ENCODE peak calls at places on chromosomes 3 and 15, in five cellular contexts. One of them, this sample, is unnamed.
A peak's percentile ranks its signal among the peaks of the same experiment; 100 is the strongest.

GRCh38 chr15:98667521-98668179 is 19.3 kb downstream of the IGF1R start:
- DNase-seq in heart right ventricle: no peak
- DNase-seq in tibial nerve: no peak
- DNase-seq in CD8-positive, alpha-beta memory T cell: no peak
- DNase-seq in Peyer's patch: no peak
- DNase-seq in this sample: no peak

GRCh38 chr15:69593981-69594966 is 141.7 kb downstream of the RPLP1 start:
- DNase-seq in tibial nerve: peak; percentile 56
- DNase-seq in CD8-positive, alpha-beta memory T cell: no peak
- DNase-seq in Peyer's patch: no peak
- DNase-seq in heart right ventricle: peak; percentile 43
- DNase-seq in this sample: peak; percentile 89

GRCh38 chr15:40446144-40446543 is 5.4 kb downstream of the BAHD1 start:
- DNase-seq in heart right ventricle: no peak
- DNase-seq in Peyer's patch: no peak
- DNase-seq in CD8-positive, alpha-beta memory T cell: no peak
- DNase-seq in tibial nerve: no peak
- DNase-seq in this sample: no peak

GRCh38 chr3:150449169-150449721 is 41.1 kb downstream of the TSC22D2 start:
- DNase-seq in Peyer's patch: no peak
- DNase-seq in heart right ventricle: no peak
- DNase-seq in CD8-positive, alpha-beta memory T cell: no peak
- DNase-seq in tibial nerve: no peak
- DNase-seq in this sample: no peak

GRCh38 chr3:194572944-194573491 is 60.2 kb downstream of the TMEM44 start:
- DNase-seq in tibial nerve: no peak
- DNase-seq in heart right ventricle: no peak
- DNase-seq in CD8-positive, alpha-beta memory T cell: no peak
- DNase-seq in Peyer's patch: no peak
- DNase-seq in this sample: no peak

GRCh38 chr3:39809181-39809994 is at the start of gene MYRIP:
- DNase-seq in Peyer's patch: no peak
- DNase-seq in CD8-positive, alpha-beta memory T cell: no peak
- DNase-seq in tibial nerve: no peak
- DNase-seq in heart right ventricle: peak; percentile 60
- DNase-seq in this sample: peak; percentile 81

GRCh38 chr15:31275331-31276262 is 51.0 kb upstream of the KLF13 start:
- DNase-seq in tibial nerve: no peak
- DNase-seq in heart right ventricle: no peak
- DNase-seq in CD8-positive, alpha-beta memory T cell: peak; percentile 32
- DNase-seq in Peyer's patch: peak; percentile 13
- DNase-seq in this sample: peak; percentile 33

GRCh38 chr3:39435006-39435748 is 28.7 kb downstream of the RPSA start:
- DNase-seq in tibial nerve: no peak
- DNase-seq in CD8-positive, alpha-beta memory T cell: no peak
- DNase-seq in Peyer's patch: no peak
- DNase-seq in heart right ventricle: no peak
- DNase-seq in this sample: no peak

GRCh38 chr15:32987067-32987466 is 207.4 kb downstream of the FMN1 start:
- DNase-seq in Peyer's patch: no peak
- DNase-seq in tibial nerve: no peak
- DNase-seq in heart right ventricle: no peak
- DNase-seq in CD8-positive, alpha-beta memory T cell: no peak
- DNase-seq in this sample: no peak

GRCh38 chr3:147390589-147391569 is 15.5 kb downstream of the ZIC4 start:
- DNase-seq in Peyer's patch: no peak
- DNase-seq in tibial nerve: no peak
- DNase-seq in CD8-positive, alpha-beta memory T cell: no peak
- DNase-seq in heart right ventricle: no peak
- DNase-seq in this sample: no peak

GRCh38 chr15:75200765-75201608 is 695 bp upstream of the C15orf39 start:
- DNase-seq in heart right ventricle: no peak
- DNase-seq in Peyer's patch: peak; percentile 68
- DNase-seq in tibial nerve: no peak
- DNase-seq in CD8-positive, alpha-beta memory T cell: no peak
- DNase-seq in this sample: no peak

GRCh38 chr15:57382222-57382621 is 5.9 kb downstream of the CGNL1 start:
- DNase-seq in tibial nerve: no peak
- DNase-seq in heart right ventricle: no peak
- DNase-seq in Peyer's patch: no peak
- DNase-seq in CD8-positive, alpha-beta memory T cell: no peak
- DNase-seq in this sample: no peak

GRCh38 chr15:80228959-80229610 is 22.9 kb downstream of the CTXND1 start:
- DNase-seq in heart right ventricle: no peak
- DNase-seq in CD8-positive, alpha-beta memory T cell: no peak
- DNase-seq in Peyer's patch: no peak
- DNase-seq in tibial nerve: no peak
- DNase-seq in this sample: no peak

GRCh38 chr3:12611117-12611516 is 52.8 kb downstream of the RAF1 start:
- DNase-seq in Peyer's patch: no peak
- DNase-seq in CD8-positive, alpha-beta memory T cell: no peak
- DNase-seq in heart right ventricle: no peak
- DNase-seq in tibial nerve: no peak
- DNase-seq in this sample: no peak

GRCh38 chr3:184218814-184219213 is 10.6 kb upstream of the VWA5B2 start:
- DNase-seq in Peyer's patch: no peak
- DNase-seq in CD8-positive, alpha-beta memory T cell: no peak
- DNase-seq in tibial nerve: no peak
- DNase-seq in heart right ventricle: no peak
- DNase-seq in this sample: no peak

GRCh38 chr3:129587061-129587460 is 19.4 kb downstream of the PLXND1 start:
- DNase-seq in heart right ventricle: no peak
- DNase-seq in Peyer's patch: no peak
- DNase-seq in tibial nerve: peak; percentile 42
- DNase-seq in CD8-positive, alpha-beta memory T cell: no peak
- DNase-seq in this sample: no peak

GRCh38 chr3:140920029-140920428 is 21.6 kb upstream of the SLC25A36 start:
- DNase-seq in Peyer's patch: no peak
- DNase-seq in CD8-positive, alpha-beta memory T cell: no peak
- DNase-seq in heart right ventricle: no peak
- DNase-seq in tibial nerve: no peak
- DNase-seq in this sample: no peak

GRCh38 chr3:106036706-106037105 is 167.9 kb upstream of the CBLB start:
- DNase-seq in Peyer's patch: no peak
- DNase-seq in tibial nerve: no peak
- DNase-seq in CD8-positive, alpha-beta memory T cell: no peak
- DNase-seq in heart right ventricle: no peak
- DNase-seq in this sample: no peak

GRCh38 chr3:50516048-50516871 is 12.8 kb upstream of the CACNA2D2 start:
- DNase-seq in heart right ventricle: peak; percentile 82
- DNase-seq in CD8-positive, alpha-beta memory T cell: no peak
- DNase-seq in tibial nerve: no peak
- DNase-seq in Peyer's patch: peak; percentile 19
- DNase-seq in this sample: no peak

GRCh38 chr15:68789921-68790575 is 30.6 kb downstream of the ANP32A start:
- DNase-seq in heart right ventricle: peak; percentile 18
- DNase-seq in CD8-positive, alpha-beta memory T cell: no peak
- DNase-seq in Peyer's patch: no peak
- DNase-seq in tibial nerve: no peak
- DNase-seq in this sample: no peak

GRCh38 chr3:157098121-157098822 is 61.7 kb downstream of the CCNL1 start:
- DNase-seq in tibial nerve: no peak
- DNase-seq in heart right ventricle: no peak
- DNase-seq in Peyer's patch: no peak
- DNase-seq in CD8-positive, alpha-beta memory T cell: no peak
- DNase-seq in this sample: no peak

GRCh38 chr3:170044280-170044679 is 6.5 kb downstream of the GPR160 start:
- DNase-seq in heart right ventricle: no peak
- DNase-seq in tibial nerve: no peak
- DNase-seq in CD8-positive, alpha-beta memory T cell: no peak
- DNase-seq in Peyer's patch: no peak
- DNase-seq in this sample: no peak

GRCh38 chr15:45231864-45232562 is 20.0 kb upstream of the SLC28A2 start:
- DNase-seq in Peyer's patch: no peak
- DNase-seq in CD8-positive, alpha-beta memory T cell: no peak
- DNase-seq in heart right ventricle: no peak
- DNase-seq in tibial nerve: no peak
- DNase-seq in this sample: no peak

GRCh38 chr3:36380171-36381031 is at the start of gene STAC:
- DNase-seq in heart right ventricle: peak; percentile 24
- DNase-seq in CD8-positive, alpha-beta memory T cell: no peak
- DNase-seq in Peyer's patch: no peak
- DNase-seq in tibial nerve: no peak
- DNase-seq in this sample: peak; percentile 58

GRCh38 chr3:119990888-119991287 is 103.4 kb downstream of the GSK3B start:
- DNase-seq in heart right ventricle: no peak
- DNase-seq in Peyer's patch: no peak
- DNase-seq in CD8-positive, alpha-beta memory T cell: no peak
- DNase-seq in tibial nerve: no peak
- DNase-seq in this sample: no peak

GRCh38 chr3:32278714-32279113 is 40.2 kb downstream of the CMTM8 start:
- DNase-seq in CD8-positive, alpha-beta memory T cell: no peak
- DNase-seq in Peyer's patch: no peak
- DNase-seq in tibial nerve: no peak
- DNase-seq in heart right ventricle: no peak
- DNase-seq in this sample: no peak

GRCh38 chr3:65196663-65197062 is 508.9 kb upstream of the ADAMTS9 start:
- DNase-seq in tibial nerve: no peak
- DNase-seq in CD8-positive, alpha-beta memory T cell: no peak
- DNase-seq in heart right ventricle: no peak
- DNase-seq in Peyer's patch: no peak
- DNase-seq in this sample: no peak

GRCh38 chr3:169769287-169770181 is at the start of gene ACTRT3:
- DNase-seq in Peyer's patch: peak; percentile 51
- DNase-seq in CD8-positive, alpha-beta memory T cell: peak; percentile 66
- DNase-seq in heart right ventricle: peak; percentile 72
- DNase-seq in tibial nerve: peak; percentile 30
- DNase-seq in this sample: peak; percentile 89

GRCh38 chr3:149703474-149703873 is 45.6 kb upstream of the WWTR1 start:
- DNase-seq in Peyer's patch: no peak
- DNase-seq in CD8-positive, alpha-beta memory T cell: no peak
- DNase-seq in tibial nerve: peak; percentile 73
- DNase-seq in heart right ventricle: peak; percentile 30
- DNase-seq in this sample: no peak

GRCh38 chr3:98242155-98242554 is 21.9 kb upstream of the OR5H6 start:
- DNase-seq in tibial nerve: no peak
- DNase-seq in Peyer's patch: no peak
- DNase-seq in heart right ventricle: no peak
- DNase-seq in CD8-positive, alpha-beta memory T cell: no peak
- DNase-seq in this sample: no peak

GRCh38 chr3:123755085-123755484 is 129.0 kb downstream of the MYLK start:
- DNase-seq in CD8-positive, alpha-beta memory T cell: no peak
- DNase-seq in Peyer's patch: no peak
- DNase-seq in tibial nerve: no peak
- DNase-seq in heart right ventricle: no peak
- DNase-seq in this sample: no peak

GRCh38 chr3:45366305-45366704 is 22.1 kb upstream of the LARS2 start:
- DNase-seq in CD8-positive, alpha-beta memory T cell: no peak
- DNase-seq in tibial nerve: no peak
- DNase-seq in heart right ventricle: no peak
- DNase-seq in Peyer's patch: no peak
- DNase-seq in this sample: no peak

GRCh38 chr3:188497021-188497420 is 343.1 kb downstream of the LPP start:
- DNase-seq in Peyer's patch: no peak
- DNase-seq in heart right ventricle: no peak
- DNase-seq in tibial nerve: no peak
- DNase-seq in CD8-positive, alpha-beta memory T cell: no peak
- DNase-seq in this sample: no peak

GRCh38 chr3:157065201-157065600 is 94.7 kb downstream of the CCNL1 start:
- DNase-seq in Peyer's patch: no peak
- DNase-seq in CD8-positive, alpha-beta memory T cell: no peak
- DNase-seq in heart right ventricle: no peak
- DNase-seq in tibial nerve: no peak
- DNase-seq in this sample: no peak

GRCh38 chr3:14143271-14143605 is 18.4 kb downstream of the TMEM43 start:
- DNase-seq in heart right ventricle: no peak
- DNase-seq in tibial nerve: no peak
- DNase-seq in CD8-positive, alpha-beta memory T cell: no peak
- DNase-seq in Peyer's patch: no peak
- DNase-seq in this sample: no peak
- H3K4me1 ChIP-seq in heart right ventricle: peaks cover 29% of the 10 kb centered on the region
- H3K4me1 ChIP-seq in tibial nerve: no peaks in the 10 kb centered on the region
- H3K4me1 ChIP-seq in CD8-positive, alpha-beta memory T cell: peaks cover 55% of the 10 kb centered on the region
- H3K4me1 ChIP-seq in Peyer's patch: peaks cover 37% of the 10 kb centered on the region
- H3K4me1 ChIP-seq in this sample: peaks cover 3% of the 10 kb centered on the region

GRCh38 chr3:131025500-131025899 is 1.1 kb downstream of the ASTE1 start:
- DNase-seq in Peyer's patch: no peak
- DNase-seq in CD8-positive, alpha-beta memory T cell: no peak
- DNase-seq in tibial nerve: no peak
- DNase-seq in heart right ventricle: no peak
- DNase-seq in this sample: no peak
- H3K27ac ChIP-seq in Peyer's patch: peak overlapping the region; percentile 92
- H3K27ac ChIP-seq in CD8-positive, alpha-beta memory T cell: no peak overlapping the region
- H3K27ac ChIP-seq in tibial nerve: no peak overlapping the region
- H3K27ac ChIP-seq in heart right ventricle: no peak overlapping the region
- H3K27ac ChIP-seq in this sample: no peak overlapping the region

DNA sequence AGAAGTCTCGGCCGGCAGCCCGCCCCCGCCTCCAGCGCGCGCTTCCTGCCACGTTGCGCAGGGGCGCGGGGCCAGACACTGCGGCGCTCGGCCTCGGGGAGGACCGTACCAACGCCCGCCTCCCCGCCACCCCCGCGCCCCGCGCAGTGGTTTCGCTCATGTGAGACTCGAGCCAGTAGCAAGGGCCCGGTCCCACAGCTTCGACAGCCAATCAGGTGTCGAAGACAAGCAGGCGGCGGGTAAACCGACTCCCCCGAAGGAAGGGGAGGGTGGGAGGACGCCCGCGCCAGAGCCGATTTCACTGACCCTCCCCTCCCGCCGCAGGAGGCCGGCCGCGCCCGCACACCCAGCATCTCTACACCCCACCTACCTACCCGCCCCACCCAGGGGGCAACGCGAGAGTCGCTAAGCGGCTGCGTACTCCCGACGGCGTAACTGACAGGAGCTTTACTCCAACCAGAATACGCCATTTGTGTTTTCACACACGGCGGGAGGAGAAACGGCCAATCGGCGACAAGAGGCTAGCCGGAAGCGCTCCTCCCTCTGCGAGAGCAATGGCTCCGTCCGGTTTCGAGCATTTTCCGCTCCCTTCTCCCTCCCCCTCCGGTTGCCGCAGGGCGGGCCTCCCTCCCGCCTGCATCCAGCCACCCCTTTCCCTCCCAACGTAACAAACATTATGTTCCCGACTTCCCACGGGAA is 634 bp upstream of the SETD5 start:
- DNase-seq in tibial nerve: peak; percentile 96
- DNase-seq in CD8-positive, alpha-beta memory T cell: peak; percentile 99
- DNase-seq in Peyer's patch: peak; percentile 96
- DNase-seq in heart right ventricle: peak; percentile 98
- DNase-seq in this sample: peak; percentile 99
- H3K4me1 ChIP-seq in tibial nerve: peaks cover 4% of the 10 kb centered on the region
- H3K4me1 ChIP-seq in CD8-positive, alpha-beta memory T cell: peaks cover 69% of the 10 kb centered on the region
- H3K4me1 ChIP-seq in Peyer's patch: peaks cover 63% of the 10 kb centered on the region
- H3K4me1 ChIP-seq in heart right ventricle: peaks cover 57% of the 10 kb centered on the region
- H3K4me1 ChIP-seq in this sample: no peaks in the 10 kb centered on the region

GRCh38 chr15:66956672-66957540 is 108.5 kb upstream of the SMAD3 start:
- DNase-seq in CD8-positive, alpha-beta memory T cell: no peak
- DNase-seq in heart right ventricle: no peak
- DNase-seq in tibial nerve: no peak
- DNase-seq in Peyer's patch: no peak
- DNase-seq in this sample: no peak

GRCh38 chr15:66954601-66955000 is 110.8 kb upstream of the SMAD3 start:
- DNase-seq in tibial nerve: no peak
- DNase-seq in heart right ventricle: no peak
- DNase-seq in CD8-positive, alpha-beta memory T cell: no peak
- DNase-seq in Peyer's patch: no peak
- DNase-seq in this sample: no peak

GRCh38 chr15:66955871-66956585 is 109.4 kb upstream of the SMAD3 start:
- DNase-seq in heart right ventricle: no peak
- DNase-seq in CD8-positive, alpha-beta memory T cell: no peak
- DNase-seq in tibial nerve: no peak
- DNase-seq in Peyer's patch: no peak
- DNase-seq in this sample: no peak

GRCh38 chr15:66953523-66954229 is 111.7 kb upstream of the SMAD3 start:
- DNase-seq in tibial nerve: no peak
- DNase-seq in heart right ventricle: no peak
- DNase-seq in CD8-positive, alpha-beta memory T cell: no peak
- DNase-seq in Peyer's patch: no peak
- DNase-seq in this sample: no peak

GRCh38 chr15:66955001-66955516 is 110.3 kb upstream of the SMAD3 start:
- DNase-seq in CD8-positive, alpha-beta memory T cell: no peak
- DNase-seq in Peyer's patch: no peak
- DNase-seq in heart right ventricle: no peak
- DNase-seq in tibial nerve: no peak
- DNase-seq in this sample: no peak
- H3K27ac ChIP-seq in CD8-positive, alpha-beta memory T cell: no peak overlapping the region
- H3K27ac ChIP-seq in Peyer's patch: no peak overlapping the region
- H3K27ac ChIP-seq in heart right ventricle: no peak overlapping the region
- H3K27ac ChIP-seq in tibial nerve: no peak overlapping the region
- H3K27ac ChIP-seq in this sample: no peak overlapping the region